ENCODE peak calls at places on chromosomes 12 and 14, in seven cellular contexts. One of them, this sample, is unnamed.

GRCh38 chr12:100520048-100520769 is 46.5 kb downstream of the NR1H4 start:
- DNase-seq in left ventricle myocardium inferior: no peak
- DNase-seq in H1: no peak
- DNase-seq in ovary: no peak
- DNase-seq in astrocyte: no peak
- DNase-seq in sigmoid colon: no peak
- DNase-seq in psoas muscle: no peak
- DNase-seq in this sample: no peak

GRCh38 chr12:105020241-105020962 is 34.3 kb downstream of the NOPCHAP1 start:
- DNase-seq in psoas muscle: no peak
- DNase-seq in H1: no peak
- DNase-seq in left ventricle myocardium inferior: no peak
- DNase-seq in sigmoid colon: no peak
- DNase-seq in astrocyte: no peak
- DNase-seq in ovary: no peak
- DNase-seq in this sample: no peak

GRCh38 chr12:65827827-65828231 is 3.5 kb downstream of the HMGA2 start:
- DNase-seq in psoas muscle: no peak
- DNase-seq in left ventricle myocardium inferior: no peak
- DNase-seq in sigmoid colon: no peak
- DNase-seq in astrocyte: no peak
- DNase-seq in ovary: no peak
- DNase-seq in H1: no peak
- DNase-seq in this sample: no peak

GRCh38 chr12:116662612-116663144 is 75.2 kb downstream of the SPRING1 start:
- DNase-seq in left ventricle myocardium inferior: no peak
- DNase-seq in ovary: peak; percentile 50
- DNase-seq in sigmoid colon: no peak
- DNase-seq in H1: no peak
- DNase-seq in astrocyte: peak; percentile 17
- DNase-seq in psoas muscle: no peak
- DNase-seq in this sample: no peak

GRCh38 chr12:1797011-1797901 is 23.1 kb upstream of the LRTM2 start:
- DNase-seq in astrocyte: no peak
- DNase-seq in left ventricle myocardium inferior: peak; percentile 72
- DNase-seq in H1: peak; percentile 66
- DNase-seq in psoas muscle: peak; percentile 57
- DNase-seq in ovary: peak; percentile 60
- DNase-seq in sigmoid colon: peak; percentile 82
- DNase-seq in this sample: peak; percentile 58

GRCh38 chr12:80045594-80045993 is 53.7 kb upstream of the OTOGL start:
- DNase-seq in ovary: no peak
- DNase-seq in astrocyte: peak; percentile 88
- DNase-seq in sigmoid colon: no peak
- DNase-seq in psoas muscle: no peak
- DNase-seq in left ventricle myocardium inferior: no peak
- DNase-seq in H1: no peak
- DNase-seq in this sample: no peak

GRCh38 chr14:54722791-54723432 is 156.0 kb downstream of the SAMD4A start:
- DNase-seq in H1: no peak
- DNase-seq in astrocyte: peak; percentile 29
- DNase-seq in psoas muscle: no peak
- DNase-seq in sigmoid colon: no peak
- DNase-seq in left ventricle myocardium inferior: no peak
- DNase-seq in ovary: no peak
- DNase-seq in this sample: no peak

GRCh38 chr14:79467837-79468236 is 743.5 kb downstream of the DIO2 start:
- DNase-seq in sigmoid colon: no peak
- DNase-seq in H1: no peak
- DNase-seq in ovary: no peak
- DNase-seq in astrocyte: no peak
- DNase-seq in left ventricle myocardium inferior: no peak
- DNase-seq in psoas muscle: no peak
- DNase-seq in this sample: no peak

GRCh38 chr12:23025372-23026021 is 400.5 kb downstream of the ETNK1 start:
- DNase-seq in sigmoid colon: no peak
- DNase-seq in ovary: no peak
- DNase-seq in H1: no peak
- DNase-seq in astrocyte: no peak
- DNase-seq in psoas muscle: no peak
- DNase-seq in left ventricle myocardium inferior: no peak
- DNase-seq in this sample: no peak

GRCh38 chr12:89516633-89517032 is 8.0 kb downstream of the GALNT4 start:
- DNase-seq in left ventricle myocardium inferior: no peak
- DNase-seq in sigmoid colon: no peak
- DNase-seq in psoas muscle: no peak
- DNase-seq in astrocyte: no peak
- DNase-seq in ovary: no peak
- DNase-seq in H1: no peak
- DNase-seq in this sample: no peak

GRCh38 chr14:94936411-94936892 is 166.5 kb upstream of the GSC start:
- DNase-seq in ovary: peak; percentile 67
- DNase-seq in astrocyte: peak; percentile 3
- DNase-seq in sigmoid colon: peak; percentile 94
- DNase-seq in psoas muscle: peak; percentile 80
- DNase-seq in H1: no peak
- DNase-seq in left ventricle myocardium inferior: peak; percentile 67
- DNase-seq in this sample: peak; percentile 32

GRCh38 chr14:37047996-37048395 is 124.4 kb downstream of the SLC25A21 start:
- DNase-seq in H1: no peak
- DNase-seq in left ventricle myocardium inferior: no peak
- DNase-seq in sigmoid colon: no peak
- DNase-seq in ovary: no peak
- DNase-seq in psoas muscle: no peak
- DNase-seq in astrocyte: peak; percentile 26
- DNase-seq in this sample: no peak

GRCh38 chr14:59583755-59584154 is 7.1 kb upstream of the CCDC175 start:
- DNase-seq in psoas muscle: no peak
- DNase-seq in H1: no peak
- DNase-seq in ovary: no peak
- DNase-seq in astrocyte: peak; percentile 44
- DNase-seq in sigmoid colon: no peak
- DNase-seq in left ventricle myocardium inferior: no peak
- DNase-seq in this sample: no peak

GRCh38 chr12:106001819-106002218 is 136.9 kb downstream of the NUAK1 start:
- DNase-seq in psoas muscle: no peak
- DNase-seq in astrocyte: no peak
- DNase-seq in sigmoid colon: no peak
- DNase-seq in H1: no peak
- DNase-seq in left ventricle myocardium inferior: no peak
- DNase-seq in ovary: no peak
- DNase-seq in this sample: no peak

GRCh38 chr14:77488558-77488957 is 10.1 kb downstream of the ISM2 start:
- DNase-seq in astrocyte: no peak
- DNase-seq in sigmoid colon: no peak
- DNase-seq in H1: no peak
- DNase-seq in left ventricle myocardium inferior: no peak
- DNase-seq in psoas muscle: no peak
- DNase-seq in ovary: no peak
- DNase-seq in this sample: no peak

GRCh38 chr12:104802198-104802597 is 155.9 kb downstream of the SLC41A2 start:
- DNase-seq in psoas muscle: no peak
- DNase-seq in sigmoid colon: no peak
- DNase-seq in astrocyte: peak; percentile 70
- DNase-seq in left ventricle myocardium inferior: no peak
- DNase-seq in ovary: no peak
- DNase-seq in H1: no peak
- DNase-seq in this sample: no peak

GRCh38 chr14:100221419-100222218 is 17.3 kb upstream of the YY1 start:
- DNase-seq in left ventricle myocardium inferior: peak; percentile 39
- DNase-seq in ovary: peak; percentile 36
- DNase-seq in H1: peak; percentile 67
- DNase-seq in sigmoid colon: no peak
- DNase-seq in psoas muscle: no peak
- DNase-seq in astrocyte: peak; percentile 55
- DNase-seq in this sample: peak; percentile 49

GRCh38 chr14:99274346-99275221 is 2.6 kb upstream of the BCL11B start:
- DNase-seq in ovary: peak; percentile 58
- DNase-seq in H1: peak; percentile 88
- DNase-seq in left ventricle myocardium inferior: peak; percentile 23
- DNase-seq in astrocyte: peak; percentile 75
- DNase-seq in psoas muscle: peak; percentile 28
- DNase-seq in sigmoid colon: no peak
- DNase-seq in this sample: no peak

GRCh38 chr14:80638620-80639215 is 302.8 kb downstream of the CEP128 start:
- DNase-seq in sigmoid colon: no peak
- DNase-seq in psoas muscle: no peak
- DNase-seq in H1: no peak
- DNase-seq in ovary: no peak
- DNase-seq in left ventricle myocardium inferior: no peak
- DNase-seq in astrocyte: peak; percentile 82
- DNase-seq in this sample: no peak

GRCh38 chr12:32134144-32134888 is 27.7 kb downstream of the BICD1 start:
- DNase-seq in H1: no peak
- DNase-seq in ovary: no peak
- DNase-seq in left ventricle myocardium inferior: no peak
- DNase-seq in sigmoid colon: no peak
- DNase-seq in psoas muscle: no peak
- DNase-seq in astrocyte: peak; percentile 94
- DNase-seq in this sample: no peak
- TF ChIP-seq CTCF in H1: peak; percentile 19
- TF ChIP-seq CTCF in ovary: no peak
- TF ChIP-seq CTCF in left ventricle myocardium inferior: no peak
- TF ChIP-seq CTCF in sigmoid colon: no peak
- TF ChIP-seq CTCF in psoas muscle: no peak
- TF ChIP-seq CTCF in astrocyte: peak; percentile 7
- TF ChIP-seq CTCF in this sample: no peak

DNA sequence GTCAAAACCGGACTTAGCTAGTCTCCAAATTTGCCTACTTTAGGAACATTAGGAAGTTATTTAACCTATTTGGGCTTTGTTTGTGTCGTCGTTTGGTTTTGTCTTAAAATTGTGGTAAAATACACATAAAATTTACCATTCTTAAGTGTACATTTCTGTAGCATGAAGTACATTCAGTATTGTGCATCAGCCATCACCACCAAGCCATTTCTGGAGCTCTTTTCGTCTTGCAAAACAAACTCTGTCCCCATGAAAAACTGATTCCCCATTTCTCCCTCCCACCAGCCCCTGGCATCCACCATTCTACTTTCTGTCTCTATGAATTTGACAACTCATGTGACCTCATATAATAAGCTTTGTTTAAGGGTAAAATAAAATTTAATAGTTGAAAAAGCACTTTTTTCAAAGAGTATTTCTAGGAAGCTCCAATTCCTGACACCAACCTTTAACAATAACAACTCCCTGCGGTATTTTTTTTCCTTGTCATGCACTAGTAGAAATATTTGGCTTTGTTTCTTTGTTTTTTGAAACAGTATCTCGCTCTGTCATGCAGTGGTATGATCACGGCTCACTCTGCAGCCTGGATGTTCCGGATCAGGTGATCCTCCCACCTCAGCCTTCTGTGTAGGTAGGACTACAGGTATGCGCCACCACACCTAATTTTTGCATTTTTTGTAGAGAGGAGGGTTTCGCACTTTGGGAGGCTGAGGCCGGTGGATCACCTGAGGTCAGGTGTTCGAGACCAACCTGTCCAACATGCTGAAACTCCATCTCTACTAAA is 3.6 kb upstream of the UBC start:
- DNase-seq in ovary: no peak
- DNase-seq in H1: no peak
- DNase-seq in psoas muscle: no peak
- DNase-seq in astrocyte: no peak
- DNase-seq in left ventricle myocardium inferior: no peak
- DNase-seq in sigmoid colon: peak; percentile 69
- DNase-seq in this sample: no peak
- H3K4me3 ChIP-seq in ovary: peak overlapping the region; percentile 30
- H3K4me3 ChIP-seq in H1: peak overlapping the region; percentile 99
- H3K4me3 ChIP-seq in psoas muscle: peak overlapping the region; percentile 94
- H3K4me3 ChIP-seq in astrocyte: peak overlapping the region; percentile 40
- H3K4me3 ChIP-seq in left ventricle myocardium inferior: peak overlapping the region; percentile 98
- H3K4me3 ChIP-seq in sigmoid colon: peak overlapping the region; percentile 42
- H3K4me3 ChIP-seq in this sample: no peak overlapping the region

GRCh38 chr12:120571299-120571698 is 9.9 kb downstream of the POP5 start:
- DNase-seq in sigmoid colon: no peak
- DNase-seq in left ventricle myocardium inferior: no peak
- DNase-seq in psoas muscle: no peak
- DNase-seq in astrocyte: peak; percentile 76
- DNase-seq in H1: no peak
- DNase-seq in ovary: no peak
- DNase-seq in this sample: no peak
- H3K36me3 ChIP-seq in sigmoid colon: peaks cover 90% of the 10 kb centered on the region
- H3K36me3 ChIP-seq in left ventricle myocardium inferior: peaks cover 100% of the 10 kb centered on the region
- H3K36me3 ChIP-seq in psoas muscle: peaks cover 100% of the 10 kb centered on the region
- H3K36me3 ChIP-seq in astrocyte: peaks cover 41% of the 10 kb centered on the region
- H3K36me3 ChIP-seq in H1: peaks cover 79% of the 10 kb centered on the region
- H3K36me3 ChIP-seq in ovary: no peaks in the 10 kb centered on the region
- H3K36me3 ChIP-seq in this sample: peaks cover 53% of the 10 kb centered on the region

DNA sequence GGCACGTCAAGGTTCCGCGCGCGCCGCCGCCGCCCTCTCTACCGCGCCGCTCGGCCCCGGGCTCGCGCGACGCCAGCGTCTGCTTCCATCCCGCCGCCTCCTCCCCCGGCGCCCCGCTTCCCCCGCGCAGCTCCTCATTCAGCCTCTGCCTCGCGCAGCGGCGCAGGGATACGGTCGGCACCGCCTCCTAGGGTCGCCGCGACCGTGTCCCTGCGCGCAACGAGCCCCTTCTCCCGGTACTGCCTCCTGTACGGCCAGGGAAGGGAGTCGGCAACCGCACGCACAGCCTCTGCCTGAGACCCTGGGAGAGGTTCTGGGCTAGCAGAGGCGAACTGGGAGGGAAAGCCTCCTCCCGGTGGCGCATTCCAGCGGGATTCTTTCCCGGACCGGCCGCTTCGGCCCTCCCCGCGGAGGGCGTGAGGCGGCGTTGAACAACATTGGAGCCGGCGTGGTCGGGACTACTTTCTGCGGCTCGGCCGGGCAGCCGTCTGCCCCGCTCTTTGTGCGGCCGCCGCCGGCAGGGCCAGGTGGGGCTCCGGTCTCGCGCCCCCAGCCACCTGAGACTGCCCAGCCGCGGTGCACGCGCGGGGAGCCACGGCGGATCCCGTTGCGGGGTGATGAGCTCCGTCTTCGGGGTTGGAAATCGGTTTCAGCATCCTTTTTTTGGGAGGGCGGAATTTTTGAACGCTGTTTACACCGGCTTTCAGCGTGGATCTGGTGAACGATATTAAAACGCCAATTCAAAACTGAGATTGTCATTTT is at the start of gene LRP6:
- DNase-seq in H1: peak; percentile 94
- DNase-seq in ovary: peak; percentile 92
- DNase-seq in left ventricle myocardium inferior: peak; percentile 92
- DNase-seq in sigmoid colon: peak; percentile 95
- DNase-seq in astrocyte: peak; percentile 94
- DNase-seq in psoas muscle: peak; percentile 93
- DNase-seq in this sample: peak; percentile 88
- TF ChIP-seq CTCF in H1: no peak
- TF ChIP-seq CTCF in ovary: peak; percentile 56
- TF ChIP-seq CTCF in left ventricle myocardium inferior: peak; percentile 3
- TF ChIP-seq CTCF in sigmoid colon: no peak
- TF ChIP-seq CTCF in astrocyte: no peak
- TF ChIP-seq CTCF in psoas muscle: no peak
- TF ChIP-seq CTCF in this sample: no peak

DNA sequence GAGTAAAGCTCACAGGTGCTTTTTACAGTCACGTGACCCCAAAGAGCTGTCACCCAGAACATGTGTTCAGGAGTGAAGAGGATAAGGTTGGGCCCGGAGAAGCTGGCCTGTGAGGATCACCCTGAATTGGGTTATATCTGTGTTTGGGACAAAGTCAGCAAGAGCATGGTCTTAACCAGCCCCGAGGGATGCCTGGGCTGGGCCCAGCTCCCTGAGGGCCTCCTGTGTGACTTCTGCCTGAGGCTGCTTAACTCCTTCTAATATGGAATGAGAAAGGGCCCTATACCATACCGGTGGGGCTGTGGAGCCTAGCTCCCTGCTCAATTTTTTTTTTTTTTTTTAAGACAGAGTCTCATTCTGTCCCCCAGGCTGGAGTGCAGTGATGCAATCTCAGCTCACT is 2.5 kb downstream of the CDCA4 start:
- DNase-seq in sigmoid colon: no peak
- DNase-seq in left ventricle myocardium inferior: no peak
- DNase-seq in H1: no peak
- DNase-seq in psoas muscle: no peak
- DNase-seq in astrocyte: no peak
- DNase-seq in ovary: no peak
- DNase-seq in this sample: no peak
- H3K4me3 ChIP-seq in sigmoid colon: no peak overlapping the region
- H3K4me3 ChIP-seq in left ventricle myocardium inferior: no peak overlapping the region
- H3K4me3 ChIP-seq in H1: no peak overlapping the region
- H3K4me3 ChIP-seq in psoas muscle: no peak overlapping the region
- H3K4me3 ChIP-seq in astrocyte: peak overlapping the region; percentile 10
- H3K4me3 ChIP-seq in ovary: no peak overlapping the region
- H3K4me3 ChIP-seq in this sample: no peak overlapping the region

This sample was measured in lung.